ENCODE peak calls at places on chromosomes 13 and 19, in nine cellular contexts. S, E, Q, C, H, B, W, I and L are unnamed samples.

GRCh38 chr13:50130686-50131051 is 115.4 kb downstream of the KCNRG start:
- DNase-seq in S (no peak), E (no peak), Q (no peak), C (no peak), H (peak; percentile 38), B (peak; percentile 45), W (no peak), I (no peak), L (peak; percentile 46)

GRCh38 chr13:112747256-112747655 is 57.4 kb downstream of the ATP11A start:
- DNase-seq in S (no peak), E (peak; percentile 29), Q (no peak), C (no peak), H (no peak), B (no peak), W (no peak), I (no peak), L (no peak)

GRCh38 chr13:104008571-104009435 is 942.6 kb upstream of the SLC10A2 start:
- DNase-seq in S (no peak), E (peak; percentile 62), Q (no peak), C (no peak), H (no peak), B (no peak), W (no peak), I (no peak), L (no peak)

GRCh38 chr13:53144826-53145225 is 116.2 kb downstream of the OLFM4 start:
- DNase-seq in S (no peak), E (no peak), Q (no peak), C (no peak), H (no peak), B (no peak), W (no peak), I (no peak), L (no peak)

GRCh38 chr19:29505034-29505824 is 20.6 kb upstream of the VSTM2B start:
- DNase-seq in S (no peak), E (no peak), Q (no peak), C (no peak), H (no peak), B (no peak), W (no peak), I (no peak), L (no peak)

GRCh38 chr19:2782936-2783780 is at the start of gene SGTA:
- DNase-seq in S (peak; percentile 95), E (peak; percentile 97), Q (peak; percentile 98), C (peak; percentile 98), H (peak; percentile 98), B (peak; percentile 95), W (peak; percentile 99), I (peak; percentile 97), L (peak; percentile 99)

GRCh38 chr13:32116210-32116609 is 84.6 kb downstream of the FRY start:
- DNase-seq in S (no peak), E (no peak), Q (no peak), C (no peak), H (no peak), B (no peak), W (no peak), I (no peak), L (no peak)

GRCh38 chr19:32416749-32417469 is 11.3 kb downstream of the DPY19L3 start:
- DNase-seq in S (no peak), E (peak; percentile 23), Q (no peak), C (no peak), H (no peak), B (no peak), W (no peak), I (no peak), L (no peak)

GRCh38 chr13:66716502-66716901 is 513.6 kb downstream of the PCDH9 start:
- DNase-seq in S (no peak), E (no peak), Q (no peak), C (no peak), H (no peak), B (no peak), W (no peak), I (no peak), L (no peak)

GRCh38 chr13:95362666-95363065 is 61.4 kb upstream of the ABCC4 start:
- DNase-seq in S (no peak), E (no peak), Q (no peak), C (no peak), H (no peak), B (no peak), W (no peak), I (no peak), L (no peak)

GRCh38 chr13:109778102-109778542 is 8.3 kb downstream of the IRS2 start:
- DNase-seq in S (no peak), E (no peak), Q (no peak), C (no peak), H (no peak), B (no peak), W (no peak), I (no peak), L (no peak)

GRCh38 chr19:15210323-15210774 is 9.6 kb upstream of the NOTCH3 start:
- DNase-seq in S (no peak), E (no peak), Q (peak; percentile 54), C (no peak), H (peak; percentile 44), B (no peak), W (peak; percentile 98), I (peak; percentile 85), L (no peak)

GRCh38 chr19:38089440-38089839 is 134.6 kb downstream of the DPF1 start:
- DNase-seq in S (no peak), E (no peak), Q (no peak), C (no peak), H (no peak), B (no peak), W (no peak), I (no peak), L (no peak)

GRCh38 chr13:20828540-20829364 is 55.0 kb upstream of the EEF1AKMT1 start:
- DNase-seq in S (peak; percentile 17), E (peak; percentile 47), Q (no peak), C (no peak), H (no peak), B (peak; percentile 43), W (no peak), I (no peak), L (peak; percentile 41)

GRCh38 chr13:28558126-28558525 is 63.2 kb upstream of the FLT1 start:
- DNase-seq in S (no peak), E (peak; percentile 93), Q (no peak), C (no peak), H (no peak), B (no peak), W (no peak), I (no peak), L (no peak)

GRCh38 chr19:41398042-41398403 is 405 bp downstream of the BCKDHA start:
- DNase-seq in S (no peak), E (no peak), Q (no peak), C (no peak), H (no peak), B (no peak), W (no peak), I (no peak), L (no peak)

GRCh38 chr19:56692496-56692895 is 20.9 kb upstream of the ZNF835 start:
- DNase-seq in S (no peak), E (no peak), Q (no peak), C (no peak), H (no peak), B (no peak), W (no peak), I (no peak), L (no peak)

GRCh38 chr19:30307191-30307974 is 64.8 kb upstream of the ZNF536 start:
- DNase-seq in S (no peak), E (no peak), Q (no peak), C (no peak), H (no peak), B (no peak), W (no peak), I (no peak), L (no peak)

DNA sequence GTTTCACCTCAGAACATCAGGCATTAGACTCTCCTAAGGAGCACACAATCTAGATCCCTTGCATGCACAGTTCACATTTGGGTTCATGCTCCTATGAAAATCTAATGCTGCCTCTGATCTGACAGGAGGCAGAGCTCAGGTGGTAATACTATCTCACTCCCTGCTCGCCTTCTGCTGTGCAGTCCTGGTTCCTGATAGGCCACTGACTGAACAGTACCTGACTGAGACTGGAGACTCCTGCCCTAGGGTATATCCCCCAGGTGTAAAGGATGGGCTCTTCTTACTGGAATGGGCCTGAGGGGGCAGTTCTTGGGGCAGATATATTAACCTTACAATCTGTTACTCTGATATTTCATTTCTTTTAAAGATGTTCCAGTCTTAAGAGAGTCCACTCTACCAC is 6.3 kb downstream of the OBI1 start:
- DNase-seq in S (no peak), E (no peak), Q (no peak), C (no peak), H (no peak), B (no peak), W (no peak), I (no peak), L (no peak)
- TF ChIP-seq CTCF in S (no peak), E (no peak), Q (no peak), C (no peak), H (no peak), B (no peak), W (no peak), I (no peak), L (no peak)

DNA sequence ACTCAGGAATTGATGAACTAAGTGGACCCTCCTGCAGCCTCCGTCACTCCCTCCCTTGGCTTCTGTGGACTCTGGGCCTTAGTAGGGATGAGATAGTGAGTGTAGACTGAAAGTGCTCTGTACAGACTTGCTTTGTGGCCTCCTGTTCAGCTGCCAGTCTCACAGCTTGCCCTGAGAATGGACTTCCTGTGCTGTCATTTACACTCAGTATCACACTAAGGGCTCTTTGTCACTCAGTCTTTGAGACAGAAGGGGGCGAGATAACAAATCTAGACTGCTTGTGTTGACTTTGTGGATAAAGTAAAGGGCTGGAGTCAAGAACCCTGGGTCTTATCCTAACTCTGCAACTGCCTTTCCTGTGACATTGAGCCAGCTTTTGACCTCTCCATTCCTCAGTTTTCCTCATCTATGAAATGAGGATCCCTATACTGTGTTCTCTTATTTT is 21.0 kb upstream of the SPRY2 start:
- DNase-seq in S (no peak), E (no peak), Q (no peak), C (no peak), H (no peak), B (no peak), W (no peak), I (no peak), L (peak; percentile 50)
- TF ChIP-seq CTCF in S (no peak), E (no peak), Q (no peak), C (no peak), H (no peak), B (no peak), W (no peak), I (no peak), L (peak; percentile 33)

GRCh38 chr19:7386308-7386707 is 37.6 kb downstream of the ARHGEF18 start:
- DNase-seq in S (no peak), E (no peak), Q (no peak), C (no peak), H (no peak), B (no peak), W (no peak), I (no peak), L (no peak)
- TF ChIP-seq CTCF in S (no peak), E (no peak), Q (no peak), C (no peak), H (no peak), B (no peak), W (no peak), I (no peak), L (peak; percentile 16)

DNA sequence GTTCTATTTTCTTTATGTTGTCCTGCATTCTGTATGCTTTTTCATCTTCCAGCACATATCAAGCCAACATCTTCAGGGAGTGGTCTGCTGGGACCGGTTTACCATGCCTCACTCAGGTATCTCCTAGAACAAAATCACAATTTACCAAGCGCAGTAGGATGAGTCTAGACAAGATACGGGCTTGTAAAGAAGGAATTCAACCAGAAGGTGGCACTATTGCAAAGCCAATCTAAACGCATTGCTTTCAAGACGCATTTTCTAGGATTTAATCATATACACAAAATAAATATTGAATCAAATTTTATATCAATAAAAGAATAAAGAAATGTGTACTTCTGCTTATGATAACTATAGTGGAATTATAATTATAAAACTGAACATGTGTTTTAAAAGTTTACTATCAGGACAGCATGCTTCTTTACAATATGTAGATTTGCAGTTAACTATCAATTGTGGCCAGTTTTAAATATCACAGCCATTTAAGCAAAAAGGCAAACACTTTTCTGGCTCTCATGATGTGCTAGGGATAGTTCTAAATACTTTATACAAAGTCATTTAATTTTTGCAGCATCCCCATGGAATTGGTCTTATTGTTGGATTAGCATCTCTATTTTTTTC is 16.1 kb upstream of the TPP2 start:
- DNase-seq in S (peak; percentile 11), E (peak; percentile 64), Q (no peak), C (peak; percentile 54), H (no peak), B (peak; percentile 33), W (no peak), I (no peak), L (peak; percentile 42)
- TF ChIP-seq CTCF in S (peak; percentile 88), E (peak; percentile 70), Q (peak; percentile 76), C (no peak), H (peak; percentile 82), B (peak; percentile 73), W (peak; percentile 88), I (peak; percentile 62), L (peak; percentile 64)